ENCODE peak calls at places on chromosomes 12 and 14, in ten cellular contexts. F, Z, U, C, V, W, H, R, A and G are unnamed samples. For H3K9me3, the result is how much of the 10 kb centered on the place peaks cover.

GRCh38 chr12:121697093-121697698 is 15.4 kb upstream of the TMEM120B start:
- DNase-seq in Z (no peak), H (peak), W (peak), C (no peak), A (peak), R (no peak), F (no peak), U (no peak), V (no peak), G (no peak)

GRCh38 chr14:76884853-76885276 is 58.7 kb downstream of the LRRC74A start:
- DNase-seq in W (no peak), H (no peak), R (no peak), C (peak), U (no peak), Z (no peak), V (peak), A (no peak), F (no peak), G (no peak)

GRCh38 chr14:72401632-72402428 is 469.6 kb downstream of the RGS6 start:
- DNase-seq in U (no peak), W (no peak), Z (no peak), F (no peak), R (peak), V (no peak), H (no peak), C (no peak), A (no peak), G (no peak)

GRCh38 chr14:76268013-76268376 is 107.9 kb upstream of the ESRRB start:
- DNase-seq in W (no peak), Z (no peak), A (no peak), V (no peak), R (no peak), F (no peak), H (no peak), U (no peak), C (no peak), G (no peak)

GRCh38 chr12:80580254-80580653 is 127.2 kb upstream of the MYF6 start:
- DNase-seq in V (no peak), W (no peak), Z (no peak), H (peak), U (no peak), F (no peak), A (no peak), R (no peak), C (no peak), G (no peak)

GRCh38 chr12:88638956-88639355 is 58.7 kb upstream of the KITLG start:
- DNase-seq in C (no peak), R (no peak), F (no peak), V (no peak), W (no peak), Z (no peak), H (peak), A (peak), U (no peak), G (no peak)

GRCh38 chr14:102928412-102929348 is 6.2 kb downstream of the AMN start:
- DNase-seq in F (peak), Z (peak), C (peak), R (peak), V (peak), U (peak), A (peak), W (no peak), H (peak), G (peak)

GRCh38 chr14:71086571-71086970 is 179.3 kb downstream of the PCNX1 start:
- DNase-seq in A (no peak), W (no peak), H (no peak), F (no peak), V (no peak), R (no peak), C (no peak), Z (no peak), U (no peak), G (no peak)

GRCh38 chr12:82672811-82673495 is 13.8 kb upstream of the TMTC2 start:
- DNase-seq in Z (no peak), W (no peak), A (no peak), U (no peak), F (no peak), H (no peak), V (no peak), R (no peak), C (no peak), G (no peak)

GRCh38 chr12:54420766-54421144 is 1.7 kb upstream of the ITGA5 start:
- DNase-seq in C (no peak), V (no peak), R (no peak), F (no peak), A (peak), W (no peak), H (no peak), Z (no peak), U (peak), G (no peak)

GRCh38 chr14:58465425-58465824 is 37.9 kb downstream of the KIAA0586 start:
- DNase-seq in Z (no peak), U (no peak), F (no peak), W (peak), C (no peak), V (no peak), R (no peak), H (peak), A (peak), G (no peak)

GRCh38 chr12:14930299-14930698 is 8.0 kb downstream of the ERP27 start:
- DNase-seq in F (no peak), C (no peak), A (peak), H (peak), Z (no peak), V (no peak), R (no peak), W (no peak), U (no peak), G (no peak)

GRCh38 chr12:40831916-40832315 is 139.7 kb downstream of the CNTN1 start:
- DNase-seq in C (no peak), Z (no peak), F (no peak), U (no peak), W (no peak), R (no peak), V (no peak), A (no peak), H (no peak), G (peak)

GRCh38 chr12:105334001-105334400 is 3.5 kb downstream of the C12orf75 start:
- DNase-seq in R (no peak), H (peak), A (no peak), F (no peak), C (no peak), Z (no peak), U (no peak), V (no peak), W (no peak), G (no peak)

GRCh38 chr12:30700216-30700900 is 4.7 kb upstream of the IPO8 start:
- DNase-seq in H (peak), Z (no peak), A (peak), V (no peak), R (no peak), F (no peak), W (no peak), C (no peak), U (no peak), G (no peak)

GRCh38 chr12:14993117-14993516 is 20.3 kb downstream of the PDE6H start:
- DNase-seq in A (no peak), W (no peak), C (no peak), R (no peak), Z (no peak), V (no peak), H (peak), U (no peak), F (no peak), G (no peak)

GRCh38 chr14:22597771-22598098 is 365 bp upstream of the ABHD4 start:
- DNase-seq in H (no peak), A (no peak), U (no peak), F (no peak), V (no peak), C (no peak), W (no peak), Z (no peak), R (no peak), G (no peak)

GRCh38 chr12:53975019-53975815 is 463 bp upstream of the HOTAIR start:
- DNase-seq in R (no peak), Z (no peak), F (no peak), U (no peak), W (no peak), C (no peak), A (no peak), H (no peak), V (no peak), G (no peak)

GRCh38 chr12:51622564-51622963 is 31.5 kb downstream of the SCN8A start:
- DNase-seq in W (no peak), U (no peak), A (no peak), F (no peak), V (no peak), R (no peak), Z (no peak), C (no peak), H (peak), G (no peak)

GRCh38 chr12:52186135-52186840 is 5.5 kb downstream of the KRT80 start:
- DNase-seq in F (no peak), H (peak), W (peak), Z (no peak), A (peak), U (no peak), R (no peak), V (no peak), C (no peak), G (no peak)

GRCh38 chr14:95319312-95320075 is at the start of gene CLMN:
- DNase-seq in V (peak), W (no peak), H (peak), C (peak), A (peak), F (peak), Z (peak), R (peak), U (peak), G (no peak)

GRCh38 chr14:71021347-71022014 is 114.2 kb downstream of the PCNX1 start:
- DNase-seq in H (peak), W (no peak), A (peak), Z (no peak), F (no peak), V (no peak), U (no peak), C (no peak), R (no peak), G (no peak)

GRCh38 chr12:15592934-15593333 is 196.3 kb downstream of the EPS8 start:
- DNase-seq in W (peak), U (no peak), R (no peak), V (no peak), F (no peak), Z (no peak), H (no peak), C (no peak), A (peak), G (no peak)

GRCh38 chr12:76006028-76006916 is 25.3 kb downstream of the PHLDA1 start:
- DNase-seq in W (no peak), C (no peak), V (no peak), H (no peak), R (no peak), F (no peak), A (no peak), Z (no peak), U (no peak), G (no peak)

GRCh38 chr12:42997032-42997431 is 407.5 kb upstream of the PRICKLE1 start:
- DNase-seq in R (no peak), C (no peak), W (no peak), A (no peak), Z (no peak), F (no peak), H (no peak), U (no peak), V (no peak), G (no peak)

GRCh38 chr12:3034067-3034750 is 43.0 kb upstream of the TSPAN9 start:
- DNase-seq in A (peak), U (peak), H (peak), C (peak), Z (no peak), W (peak), F (peak), R (no peak), V (peak), G (peak)

GRCh38 chr12:30599631-30600030 is 96.0 kb downstream of the IPO8 start:
- DNase-seq in H (peak), C (no peak), Z (no peak), A (peak), V (no peak), R (no peak), F (no peak), U (no peak), W (peak), G (no peak)

GRCh38 chr12:110444455-110444854 is 5.7 kb downstream of the ARPC3 start:
- DNase-seq in H (no peak), R (no peak), A (no peak), W (no peak), C (no peak), U (no peak), F (peak), V (no peak), Z (no peak), G (no peak)

GRCh38 chr12:32765906-32766305 is 10.2 kb upstream of the YARS2 start:
- DNase-seq in W (no peak), A (no peak), F (no peak), R (no peak), U (no peak), C (no peak), Z (no peak), H (no peak), V (no peak), G (no peak)

GRCh38 chr12:82952946-82953345 is 266.2 kb downstream of the TMTC2 start:
- DNase-seq in C (no peak), R (no peak), A (no peak), W (no peak), H (no peak), V (no peak), Z (no peak), U (no peak), F (no peak), G (no peak)

GRCh38 chr12:72815421-72815820 is 543.3 kb downstream of the TRHDE start:
- DNase-seq in V (no peak), R (no peak), F (no peak), U (no peak), C (no peak), Z (no peak), H (no peak), W (no peak), A (no peak), G (no peak)
- H3K9me3 ChIP-seq in V (under half), R (under half), F (under half), U (under half), C (under half), Z (under half), H (under half), W (half or more), A (under half), G (under half)

DNA sequence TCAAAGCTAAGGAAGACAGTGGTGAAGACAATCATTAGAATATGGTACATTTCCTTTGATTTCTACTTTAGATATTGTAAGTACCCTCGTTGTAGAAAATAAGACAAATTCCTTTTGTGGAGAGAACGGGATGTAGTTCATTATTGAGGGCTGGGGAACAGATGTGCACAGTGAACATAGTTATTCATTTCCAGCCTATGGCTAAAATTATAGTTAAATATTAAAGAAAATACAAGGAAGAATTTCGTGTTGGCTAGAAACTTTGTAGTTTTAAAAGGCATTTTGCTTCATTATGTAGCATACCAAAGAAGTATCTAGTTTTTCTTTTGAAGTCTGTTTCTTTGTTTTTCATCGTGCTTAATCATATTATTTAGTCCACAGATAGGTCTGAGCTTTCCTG is 201.8 kb downstream of the ESR2 start:
- DNase-seq in H (no peak), V (no peak), W (no peak), C (no peak), U (no peak), A (no peak), R (no peak), Z (no peak), F (no peak), G (no peak)
- H3K27ac ChIP-seq in H (no peak), V (no peak), W (no peak), C (no peak), U (no peak), A (no peak), R (no peak), Z (no peak), F (no peak), G (no peak)

DNA sequence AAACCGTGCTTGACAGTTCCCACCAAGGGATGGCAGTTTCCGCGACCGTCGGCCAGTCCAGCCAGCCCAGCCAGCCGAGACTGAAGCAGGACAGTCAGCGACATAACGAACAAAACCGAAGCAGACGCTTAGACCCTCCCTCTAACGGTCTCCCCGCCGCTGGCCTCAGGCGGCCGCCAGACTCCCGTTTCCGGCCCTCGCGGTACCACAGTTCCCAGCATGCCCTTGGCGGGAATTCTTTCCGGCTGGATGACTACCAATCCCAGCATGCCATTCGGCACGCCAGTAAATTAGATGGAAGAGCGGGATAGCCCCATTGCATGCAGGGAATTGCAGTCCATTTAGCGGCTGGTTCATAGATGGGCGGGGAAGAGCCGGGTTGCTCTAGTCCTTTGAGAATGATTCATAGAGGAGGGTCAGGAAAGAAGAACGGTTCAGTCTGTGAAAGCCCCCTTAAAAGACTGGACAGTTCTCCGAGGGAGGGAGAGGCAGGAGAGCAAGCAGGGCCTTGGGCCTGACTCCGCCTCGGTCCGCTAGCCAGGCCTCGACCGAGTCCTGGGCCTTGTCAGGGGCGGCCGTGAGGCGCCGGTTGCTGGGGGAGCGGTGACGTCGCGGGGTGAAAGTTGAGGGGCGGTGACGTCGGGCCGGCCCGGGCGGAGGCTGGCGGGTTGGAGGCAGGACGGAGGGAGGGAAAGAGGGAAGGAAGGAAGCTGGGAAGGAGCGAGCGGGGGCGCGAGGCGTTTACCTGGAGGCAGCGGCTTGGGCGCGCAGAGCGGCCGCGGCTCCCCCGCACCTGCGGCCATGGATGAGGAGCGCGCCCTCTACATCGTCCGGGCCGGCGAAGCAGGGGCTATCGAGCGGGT is at the start of gene RIC8B:
- DNase-seq in A (peak), U (peak), C (peak), W (peak), H (peak), F (peak), V (peak), Z (peak), R (peak), G (peak)
- TF ChIP-seq CTCF in A (no peak), U (no peak), C (no peak), W (peak), H (no peak), F (no peak), V (no peak), Z (no peak), R (no peak), G (no peak)

GRCh38 chr12:38269897-38270296 is 46.7 kb upstream of the ALG10B start:
- DNase-seq in W (no peak), H (no peak), A (no peak), V (no peak), F (no peak), C (no peak), U (no peak), Z (no peak), R (no peak), G (no peak)
- H3K9me3 ChIP-seq in W (under half), H (under half), A (under half), V (under half), F (under half), C (under half), U (under half), Z (under half), R (under half), G (under half)

DNA sequence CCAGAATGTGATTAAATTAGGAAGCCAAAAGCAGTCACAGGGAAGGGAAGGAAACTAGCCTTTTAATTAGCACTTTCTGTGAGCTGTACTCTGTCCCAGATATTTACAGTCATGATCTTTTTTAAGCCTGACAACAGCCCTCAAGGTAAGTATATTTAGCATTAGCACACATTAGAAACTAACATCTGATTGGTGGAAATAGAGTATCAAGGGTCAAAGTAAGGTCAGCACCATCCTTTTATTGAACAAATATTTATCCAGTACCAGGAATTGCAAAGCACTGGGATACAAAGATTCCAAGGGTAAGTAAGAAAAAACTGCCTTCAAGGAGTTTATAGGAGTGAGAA is 28.2 kb downstream of the RPGRIP1 start:
- DNase-seq in C (no peak), U (no peak), A (no peak), W (peak), Z (no peak), V (no peak), F (no peak), H (no peak), R (no peak), G (no peak)
- H3K27ac ChIP-seq in C (peak), U (peak), A (no peak), W (peak), Z (peak), V (peak), F (peak), H (no peak), R (no peak), G (peak)

DNA sequence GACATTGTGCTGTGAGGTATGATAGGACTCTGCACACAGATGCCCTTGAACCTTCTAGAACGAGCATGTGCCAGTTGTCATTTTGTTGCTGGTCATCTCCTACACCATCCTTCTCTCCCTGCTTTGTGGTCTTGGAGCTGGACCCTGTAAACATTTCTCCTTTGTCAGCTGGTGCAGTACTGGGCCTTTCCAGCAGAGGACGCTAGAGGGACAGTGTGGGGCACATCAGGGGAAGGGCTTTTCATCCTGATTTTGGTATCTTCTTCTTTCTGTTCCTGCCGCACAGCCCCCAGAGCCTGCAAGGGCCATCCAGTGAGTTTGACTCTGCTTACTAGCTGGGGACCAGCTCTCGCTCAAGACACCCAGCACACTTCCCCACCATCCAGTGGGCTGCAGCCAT is 484.6 kb downstream of the AACS start:
- DNase-seq in V (no peak), R (no peak), H (no peak), F (no peak), Z (no peak), A (no peak), W (no peak), C (no peak), U (no peak), G (no peak)
- TF ChIP-seq CTCF in V (no peak), R (no peak), H (no peak), F (peak), Z (peak), A (no peak), W (peak), C (no peak), U (no peak), G (no peak)

GRCh38 chr14:24330973-24331674 is 3.7 kb downstream of the ADCY4 start:
- DNase-seq in Z (no peak), H (no peak), V (no peak), U (no peak), R (no peak), F (no peak), A (no peak), W (no peak), C (no peak), G (no peak)
- H3K9me3 ChIP-seq in Z (under half), H (under half), V (under half), U (under half), R (under half), F (under half), A (under half), W (under half), C (under half), G (under half)

DNA sequence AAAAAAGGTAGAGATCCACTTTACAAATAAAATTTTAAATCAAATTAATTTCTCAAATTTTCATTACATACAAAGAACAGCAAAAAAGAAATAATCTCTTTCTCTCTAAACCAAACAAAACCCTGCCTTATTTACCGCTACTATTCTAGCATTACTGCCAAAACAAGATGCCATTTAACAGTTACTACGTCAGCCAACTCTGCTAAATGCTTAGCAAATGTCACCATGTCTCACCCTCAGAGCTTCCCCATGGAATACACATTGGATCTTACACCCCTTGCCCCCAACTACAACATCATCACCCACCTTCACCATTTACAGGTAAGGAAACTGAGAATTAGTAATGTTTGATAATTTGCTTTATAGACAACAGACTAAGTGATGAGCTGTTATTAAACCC is 23.0 kb upstream of the NR2C1 start:
- DNase-seq in Z (no peak), V (no peak), C (no peak), U (no peak), A (no peak), W (no peak), F (no peak), R (no peak), H (no peak), G (no peak)
- H3K27ac ChIP-seq in Z (peak), V (peak), C (peak), U (no peak), A (no peak), W (no peak), F (no peak), R (no peak), H (no peak), G (no peak)